ENCODE peak calls at places on chromosomes 13 and 19, in four cellular contexts. X is left lung, Y is transverse colon, N is coronary artery. T is an unnamed sample.

GRCh38 chr13:69389899-69390298 is 717.7 kb upstream of the ATXN8OS start:
- DNase-seq in N (no peak), X (no peak), Y (no peak), T (no peak)

GRCh38 chr19:49348305-49349188 is 13.3 kb downstream of the CD37 start:
- DNase-seq in Y (no peak), X (no peak), N (no peak), T (no peak)

GRCh38 chr19:55165952-55166529 is 372 bp downstream of the DNAAF3 start:
- DNase-seq in X (peak; percentile 76), N (no peak), Y (peak; percentile 68), T (peak; percentile 47)

GRCh38 chr19:14127929-14128509 is 8.4 kb downstream of the ASF1B start:
- DNase-seq in X (no peak), N (no peak), Y (no peak), T (no peak)

GRCh38 chr13:66296328-66296727 is 933.8 kb downstream of the PCDH9 start:
- DNase-seq in N (no peak), Y (no peak), X (no peak), T (no peak)

GRCh38 chr19:32750441-32751055 is 31.0 kb downstream of the TDRD12 start:
- DNase-seq in Y (no peak), X (no peak), N (no peak), T (no peak)

GRCh38 chr13:40539954-40540706 is 126.3 kb downstream of the FOXO1 start:
- DNase-seq in X (no peak), Y (no peak), N (no peak), T (no peak)

GRCh38 chr19:53877361-53877766 is 4.6 kb upstream of the PRKCG start:
- DNase-seq in Y (no peak), X (no peak), N (no peak), T (no peak)

GRCh38 chr13:57918913-57919312 is 287.4 kb downstream of the PCDH17 start:
- DNase-seq in Y (no peak), N (no peak), X (no peak), T (no peak)

GRCh38 chr13:104106705-104107393 is 1040.6 kb upstream of the SLC10A2 start:
- DNase-seq in N (no peak), X (no peak), Y (no peak), T (no peak)

GRCh38 chr13:41606646-41607045 is 149.3 kb downstream of the RGCC start:
- DNase-seq in Y (no peak), N (no peak), X (no peak), T (no peak)

GRCh38 chr13:85864963-85865530 is 65.8 kb upstream of the SLITRK6 start:
- DNase-seq in X (no peak), N (no peak), Y (no peak), T (no peak)

GRCh38 chr13:36718146-36718545 is 44.3 kb downstream of the SERTM1 start:
- DNase-seq in N (no peak), Y (no peak), X (no peak), T (no peak)

GRCh38 chr19:7224205-7224833 is 69.9 kb downstream of the INSR start:
- DNase-seq in Y (peak; percentile 70), N (no peak), X (no peak), T (no peak)

GRCh38 chr19:29260477-29261317 is 47.7 kb upstream of the UQCRFS1 start:
- DNase-seq in N (peak; percentile 17), Y (no peak), X (no peak), T (no peak)

GRCh38 chr13:77857810-77858209 is 60.8 kb downstream of the EDNRB start:
- DNase-seq in Y (no peak), N (no peak), X (no peak), T (no peak)

GRCh38 chr13:100497394-100497793 is 91.2 kb downstream of the GGACT start:
- DNase-seq in Y (no peak), N (no peak), X (no peak), T (no peak)

GRCh38 chr19:20503536-20503935 is 62.0 kb downstream of the ZNF737 start:
- DNase-seq in Y (no peak), N (no peak), X (no peak), T (no peak)

GRCh38 chr19:17757125-17757524 is 5.8 kb downstream of the FCHO1 start:
- DNase-seq in Y (peak; percentile 71), X (peak; percentile 83), N (no peak), T (peak; percentile 71)

GRCh38 chr19:33064117-33064777 is 441 bp downstream of the RHPN2 start:
- DNase-seq in Y (peak; percentile 64), N (no peak), X (peak; percentile 85), T (no peak)

GRCh38 chr19:56611288-56611687 is 16.2 kb downstream of the ZNF71 start:
- DNase-seq in Y (no peak), X (no peak), N (no peak), T (no peak)

GRCh38 chr13:90099847-90100246 is 1247.6 kb upstream of the MIR17HG start:
- DNase-seq in Y (no peak), X (no peak), N (no peak), T (no peak)

GRCh38 chr13:48749699-48750473 is 96.2 kb downstream of the CYSLTR2 start:
- DNase-seq in N (peak; percentile 86), Y (peak; percentile 66), X (peak; percentile 83), T (peak; percentile 80)

GRCh38 chr19:28164214-28164613 is 1048.7 kb downstream of the UQCRFS1 start:
- DNase-seq in N (no peak), Y (no peak), X (no peak), T (no peak)

GRCh38 chr19:4297901-4298771 is 4.1 kb downstream of the TMIGD2 start:
- DNase-seq in X (no peak), Y (no peak), N (no peak), T (no peak)

GRCh38 chr13:27991881-27992280 is 3.4 kb upstream of the URAD start:
- DNase-seq in N (no peak), X (no peak), Y (no peak), T (no peak)

GRCh38 chr19:44662686-44663085 is 8.6 kb upstream of the CEACAM19 start:
- DNase-seq in N (no peak), X (no peak), Y (no peak), T (no peak)

GRCh38 chr19:29837448-29837961 is 25.7 kb downstream of the CCNE1 start:
- DNase-seq in Y (no peak), N (no peak), X (no peak), T (no peak)

GRCh38 chr13:27125357-27126282 is 46.0 kb downstream of the USP12 start:
- DNase-seq in Y (no peak), N (no peak), X (no peak), T (no peak)

GRCh38 chr19:21603431-21604153 is 98.2 kb downstream of the ZNF429 start:
- DNase-seq in N (no peak), Y (no peak), X (no peak), T (no peak)

GRCh38 chr19:21602105-21602658 is 96.8 kb downstream of the ZNF429 start:
- DNase-seq in X (no peak), N (no peak), Y (no peak), T (no peak)

GRCh38 chr19:21607453-21607852 is 102.1 kb downstream of the ZNF429 start:
- DNase-seq in Y (no peak), X (no peak), N (no peak), T (no peak)

GRCh38 chr19:21604351-21604926 is 99.0 kb downstream of the ZNF429 start:
- DNase-seq in N (no peak), Y (no peak), X (no peak), T (no peak)

DNA sequence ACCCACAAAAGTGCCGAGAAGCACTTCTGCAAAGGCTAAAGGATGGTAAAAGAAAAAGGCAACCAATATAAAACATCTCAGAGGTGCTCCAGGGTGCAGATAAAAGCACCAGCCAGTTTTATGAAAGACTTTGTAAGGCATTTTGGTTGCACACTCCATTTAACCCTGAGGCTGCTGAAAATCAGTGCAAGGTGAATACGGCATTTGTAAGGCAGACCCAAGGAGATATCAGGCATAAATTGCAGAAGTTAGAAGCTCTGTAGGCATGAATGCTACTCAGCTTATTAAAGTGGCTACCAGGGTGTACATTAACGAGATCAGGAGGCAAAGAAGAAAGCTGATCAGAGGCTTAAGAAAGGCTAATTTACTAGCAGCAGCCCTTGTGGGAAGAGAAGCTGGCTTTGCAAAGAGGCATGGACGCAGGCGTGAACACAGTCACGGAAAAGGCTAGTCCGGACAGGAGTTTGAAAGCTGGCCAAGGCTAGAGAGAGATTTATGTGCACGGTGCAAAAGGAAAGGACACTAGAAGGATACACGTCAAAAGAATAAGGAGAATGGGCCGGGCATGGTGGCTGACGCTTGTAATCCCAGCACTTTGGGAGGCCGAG is 99.6 kb downstream of the ZNF429 start:
- DNase-seq in X (no peak), Y (no peak), N (no peak), T (no peak)
- H3K4me3 ChIP-seq in X (peak overlapping the region; percentile 44), Y (peak overlapping the region; percentile 31), N (peak overlapping the region; percentile 61), T (peak overlapping the region; percentile 67)

GRCh38 chr19:2138061-2138728 is 13.2 kb downstream of the AP3D1 start:
- DNase-seq in N (no peak), X (no peak), Y (no peak), T (no peak)
- TF ChIP-seq CTCF in N (no peak), X (no peak), Y (no peak), T (peak; percentile 19)

GRCh38 chr13:79681069-79681468 is 200.1 kb downstream of the NDFIP2 start:
- DNase-seq in X (no peak), N (no peak), Y (no peak), T (no peak)
- H3K27ac ChIP-seq in X (no peak overlapping the region), N (no peak overlapping the region), Y (no peak overlapping the region), T (no peak overlapping the region)

DNA sequence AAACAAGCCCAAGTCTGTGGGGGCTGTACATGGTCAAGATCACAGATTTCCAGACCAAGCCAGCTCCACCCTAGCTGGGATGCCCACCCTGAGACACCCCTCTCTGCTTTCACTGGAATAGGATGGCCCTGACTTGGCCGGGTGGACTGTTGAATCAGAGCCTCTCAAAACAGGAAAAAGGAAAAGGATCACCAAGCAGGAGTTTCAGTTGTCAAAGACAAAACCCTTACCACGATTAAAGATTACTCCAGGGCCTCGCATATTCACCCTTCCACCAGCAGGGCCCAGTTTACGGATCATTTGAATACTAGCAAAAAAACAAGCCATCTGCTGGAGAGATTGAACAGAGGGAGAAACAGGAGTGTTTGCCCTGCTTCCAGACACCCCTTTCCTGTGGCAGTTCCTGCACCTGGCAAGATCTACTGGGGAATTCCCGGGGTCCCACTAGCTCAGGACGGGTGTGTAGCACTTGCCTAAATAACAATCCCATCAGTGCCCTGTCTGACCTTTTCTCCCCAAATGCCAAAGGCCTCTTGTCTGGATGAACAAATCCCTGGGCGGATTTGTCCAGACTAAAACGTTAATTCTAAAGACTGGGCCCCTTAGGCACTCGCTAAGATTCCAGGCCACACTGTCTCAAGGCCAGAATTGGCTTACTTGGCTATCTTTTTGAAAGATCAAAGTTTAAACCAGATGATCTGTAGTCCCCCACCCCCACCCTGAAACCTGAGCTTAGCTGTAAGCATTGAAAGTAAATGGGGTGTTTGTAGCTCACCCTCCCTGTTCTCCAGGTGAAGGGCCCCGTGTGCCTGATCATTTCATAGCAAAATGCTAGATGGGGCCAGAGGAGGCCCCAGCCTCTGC is 38.4 kb downstream of the ACTN4 start:
- DNase-seq in X (no peak), N (no peak), Y (no peak), T (no peak)
- H3K4me3 ChIP-seq in X (no peak overlapping the region), N (peak overlapping the region; percentile 19), Y (no peak overlapping the region), T (peak overlapping the region; percentile 24)